ENCODE peak calls at places on chromosomes 7 and 10, in eight cellular contexts. Z is IMR-90, D is uterus, A is stomach, K is body of pancreas, I is aorta, B is PC-3, S is ascending aorta. F is an unnamed sample. For H3K36me3, the result is how much of the 10 kb centered on the place peaks cover.

GRCh38 chr7:17934094-17934493 is 6.2 kb downstream of the SNX13 start:
- DNase-seq in Z (no peak), D (no peak), A (no peak), K (no peak), I (no peak), B (no peak), S (no peak), F (no peak)

GRCh38 chr10:110488124-110488681 is 9.5 kb upstream of the DUSP5 start:
- DNase-seq in Z (peak), D (no peak), A (no peak), K (no peak), I (no peak), B (peak), S (no peak), F (no peak)

GRCh38 chr10:43843331-43844101 is 194.8 kb upstream of the ZNF32 start:
- DNase-seq in Z (peak), D (peak), A (no peak), K (no peak), I (no peak), B (no peak), S (no peak), F (no peak)

GRCh38 chr7:42617071-42617705 is 294.7 kb downstream of the C7orf25 start:
- DNase-seq in Z (no peak), D (no peak), A (no peak), K (no peak), I (no peak), B (no peak), S (no peak), F (no peak)

GRCh38 chr7:96664793-96665192 is 44.9 kb downstream of the SEM1 start:
- DNase-seq in Z (no peak), D (no peak), A (no peak), K (no peak), I (no peak), B (no peak), S (no peak), F (no peak)

GRCh38 chr7:2103071-2103898 is 129.5 kb downstream of the MAD1L1 start:
- DNase-seq in Z (no peak), D (no peak), A (no peak), K (no peak), I (no peak), B (no peak), S (no peak), F (no peak)

GRCh38 chr7:127150543-127150942 is 102.2 kb downstream of the GRM8 start:
- DNase-seq in Z (no peak), D (no peak), A (no peak), K (no peak), I (no peak), B (no peak), S (no peak), F (no peak)

GRCh38 chr10:80454526-80455460 is 683 bp downstream of the TSPAN14 start:
- DNase-seq in Z (no peak), D (peak), A (peak), K (peak), I (peak), B (no peak), S (no peak), F (peak)

GRCh38 chr7:99504281-99504602 is 220 bp upstream of the ZKSCAN5 start:
- DNase-seq in Z (no peak), D (no peak), A (no peak), K (no peak), I (no peak), B (peak), S (no peak), F (no peak)

GRCh38 chr7:90701771-90702170 is 105.7 kb downstream of the CDK14 start:
- DNase-seq in Z (no peak), D (no peak), A (no peak), K (no peak), I (no peak), B (no peak), S (no peak), F (no peak)

GRCh38 chr10:25300073-25300472 is 125.3 kb downstream of the GPR158 start:
- DNase-seq in Z (no peak), D (no peak), A (no peak), K (no peak), I (no peak), B (no peak), S (no peak), F (no peak)

GRCh38 chr7:51263631-51264484 is 52.8 kb downstream of the COBL start:
- DNase-seq in Z (no peak), D (no peak), A (peak), K (peak), I (no peak), B (peak), S (no peak), F (peak)

GRCh38 chr7:20786779-20787651 is at the start of gene SP8:
- DNase-seq in Z (peak), D (no peak), A (no peak), K (no peak), I (peak), B (no peak), S (no peak), F (peak)

GRCh38 chr10:30583778-30584415 is 45.7 kb downstream of the LYZL2 start:
- DNase-seq in Z (peak), D (peak), A (peak), K (peak), I (no peak), B (peak), S (peak), F (peak)

GRCh38 chr10:110366641-110367040 is 61.9 kb upstream of the SMNDC1 start:
- DNase-seq in Z (no peak), D (no peak), A (no peak), K (no peak), I (no peak), B (no peak), S (no peak), F (peak)

GRCh38 chr10:15363031-15363430 is 8.1 kb downstream of the FAM171A1 start:
- DNase-seq in Z (peak), D (no peak), A (no peak), K (no peak), I (no peak), B (no peak), S (no peak), F (no peak)
- H3K36me3 ChIP-seq in Z (under half), D (under half), A (under half), K (under half), I (under half), B (under half), S (under half), F (under half)

GRCh38 chr10:94549221-94549620 is 3.6 kb downstream of the HELLS start:
- DNase-seq in Z (no peak), D (no peak), A (no peak), K (no peak), I (no peak), B (no peak), S (no peak), F (no peak)

GRCh38 chr10:94546058-94546595 is 539 bp downstream of the HELLS start:
- DNase-seq in Z (peak), D (no peak), A (no peak), K (no peak), I (no peak), B (peak), S (no peak), F (peak)

GRCh38 chr10:94545277-94546057 is at the start of gene HELLS:
- DNase-seq in Z (peak), D (peak), A (peak), K (peak), I (peak), B (peak), S (peak), F (peak)

DNA sequence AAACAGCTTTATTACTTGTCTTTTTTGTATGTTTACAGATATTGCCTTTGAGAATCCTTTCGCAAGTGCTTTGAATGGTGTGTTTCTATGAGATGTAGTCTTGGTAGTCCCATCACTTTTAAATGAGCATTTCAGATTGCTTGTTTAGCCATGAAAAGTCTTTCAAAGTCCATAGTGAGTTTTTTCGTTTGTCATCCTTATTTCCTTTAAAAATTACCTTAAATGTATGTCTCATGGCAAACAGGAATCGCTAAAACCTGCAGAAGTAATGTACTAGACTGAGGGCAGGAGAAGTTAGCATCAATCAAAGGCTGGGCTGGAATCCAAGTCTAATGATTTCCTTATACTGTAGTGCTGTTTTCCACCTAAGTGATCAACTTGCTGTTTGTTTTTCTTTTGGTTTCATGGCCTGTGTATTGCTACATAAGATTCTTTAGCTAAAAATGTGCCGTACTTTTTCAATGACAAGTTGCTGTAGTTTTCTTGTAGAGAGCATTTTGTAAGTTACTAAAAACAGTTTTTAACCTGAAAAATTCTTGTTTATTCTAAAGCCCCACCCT is 1.1 kb downstream of the HELLS start:
- DNase-seq in Z (peak), D (no peak), A (no peak), K (no peak), I (no peak), B (no peak), S (no peak), F (peak)
- H3K27ac ChIP-seq in Z (no peak), D (no peak), A (no peak), K (no peak), I (no peak), B (no peak), S (no peak), F (no peak)

GRCh38 chr10:56341612-56342011 is 19.4 kb downstream of the ZWINT start:
- DNase-seq in Z (no peak), D (no peak), A (no peak), K (no peak), I (no peak), B (no peak), S (no peak), F (no peak)

GRCh38 chr10:56349611-56350010 is 11.4 kb downstream of the ZWINT start:
- DNase-seq in Z (no peak), D (no peak), A (no peak), K (no peak), I (no peak), B (peak), S (no peak), F (no peak)

GRCh38 chr10:56351909-56352630 is 9.0 kb downstream of the ZWINT start:
- DNase-seq in Z (no peak), D (no peak), A (no peak), K (no peak), I (no peak), B (no peak), S (no peak), F (no peak)

GRCh38 chr10:56348101-56348500 is 13.0 kb downstream of the ZWINT start:
- DNase-seq in Z (no peak), D (no peak), A (no peak), K (no peak), I (no peak), B (no peak), S (no peak), F (no peak)

GRCh38 chr10:56346845-56347415 is 14.1 kb downstream of the ZWINT start:
- DNase-seq in Z (peak), D (no peak), A (no peak), K (no peak), I (no peak), B (peak), S (no peak), F (no peak)
- H3K36me3 ChIP-seq in Z (under half), D (under half), A (under half), K (under half), I (under half), B (under half), S (under half), F (under half)

GRCh38 chr10:69844698-69845097 is 43.0 kb downstream of the COL13A1 start:
- DNase-seq in Z (no peak), D (no peak), A (no peak), K (no peak), I (no peak), B (no peak), S (no peak), F (no peak)

GRCh38 chr10:69843923-69844322 is 42.2 kb downstream of the COL13A1 start:
- DNase-seq in Z (no peak), D (no peak), A (no peak), K (no peak), I (no peak), B (no peak), S (no peak), F (no peak)

GRCh38 chr10:69847458-69847857 is 45.8 kb downstream of the COL13A1 start:
- DNase-seq in Z (peak), D (no peak), A (no peak), K (no peak), I (no peak), B (no peak), S (no peak), F (no peak)

GRCh38 chr10:69846252-69847000 is 44.7 kb downstream of the COL13A1 start:
- DNase-seq in Z (peak), D (no peak), A (no peak), K (no peak), I (no peak), B (no peak), S (no peak), F (no peak)

DNA sequence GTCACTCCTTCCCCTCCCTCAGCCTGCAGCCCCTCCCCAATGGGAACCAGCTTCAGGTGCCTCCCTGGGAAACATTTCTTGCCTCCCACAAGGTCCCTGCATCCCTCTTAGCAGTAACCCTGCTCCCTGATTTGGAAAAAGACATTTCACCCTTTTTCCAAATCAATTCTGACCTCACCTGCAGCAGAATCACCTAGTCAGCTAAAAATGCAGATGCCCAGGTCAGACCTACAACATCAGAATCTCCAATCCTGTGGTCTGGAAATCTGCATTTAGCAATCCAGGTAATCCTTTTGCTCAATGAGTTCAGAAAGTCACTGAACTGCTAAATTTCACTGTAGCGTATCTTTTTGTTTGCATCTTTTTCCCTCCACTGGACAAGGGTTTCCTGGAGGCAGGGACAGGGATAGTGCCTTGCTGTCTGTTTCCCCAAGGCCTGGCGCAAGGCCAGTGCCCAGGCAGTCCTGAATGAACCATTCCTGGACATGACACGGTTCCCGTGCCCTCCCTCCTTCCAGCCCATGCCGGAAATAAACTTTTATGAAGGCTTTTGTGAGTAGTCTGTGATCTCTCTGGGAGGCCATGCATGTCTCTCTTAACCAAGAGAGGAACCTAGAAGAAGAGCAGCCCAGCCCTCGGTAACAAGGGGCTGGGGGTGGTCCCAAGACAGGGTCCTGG is 44.0 kb downstream of the COL13A1 start:
- DNase-seq in Z (peak), D (no peak), A (no peak), K (peak), I (peak), B (peak), S (peak), F (no peak)
- H3K27ac ChIP-seq in Z (no peak), D (no peak), A (peak), K (peak), I (no peak), B (peak), S (no peak), F (no peak)

DNA sequence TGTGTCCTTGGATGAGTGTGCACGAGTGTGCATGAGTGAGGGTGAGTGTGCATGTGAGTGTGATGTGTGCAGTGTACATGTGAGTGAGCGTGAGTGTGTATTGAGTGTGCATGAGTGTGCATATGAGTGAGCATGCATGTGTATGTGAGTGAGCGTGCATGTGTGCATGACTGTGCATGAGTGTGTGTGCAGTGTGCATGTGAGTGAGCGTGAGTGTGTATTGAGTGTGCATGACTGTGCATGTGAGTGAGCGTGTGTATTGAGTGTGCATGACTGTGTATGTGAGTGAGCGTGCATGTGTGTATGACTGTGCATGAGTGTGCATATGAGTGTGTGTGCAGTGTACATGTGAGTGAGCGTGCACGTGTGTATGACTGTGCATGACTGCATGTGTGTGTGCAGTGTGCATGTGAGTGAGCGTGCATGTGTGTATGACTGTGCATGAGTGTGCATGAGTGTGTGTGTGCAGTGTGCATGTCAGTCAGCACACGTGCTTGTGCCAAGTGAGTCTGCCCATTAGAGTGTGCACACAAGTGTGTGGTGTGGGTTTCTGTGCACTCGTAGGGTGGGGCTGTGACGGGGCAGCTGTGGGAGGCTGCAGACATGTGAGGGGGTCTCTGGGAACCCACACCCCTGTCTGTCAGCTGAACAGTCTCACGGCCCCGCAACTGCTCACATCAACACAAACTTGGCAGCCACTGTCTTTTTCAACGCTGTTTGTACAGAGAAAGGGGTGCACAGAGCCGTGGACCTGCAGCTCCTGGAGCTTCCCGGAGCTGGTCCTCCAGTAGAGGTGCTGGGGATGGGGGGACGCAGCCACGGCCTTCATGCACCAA is 14.8 kb downstream of the FOXL3 start:
- DNase-seq in Z (no peak), D (no peak), A (no peak), K (no peak), I (no peak), B (no peak), S (no peak), F (no peak)
- H3K36me3 ChIP-seq in Z (under half), D (under half), A (under half), K (under half), I (under half), B (under half), S (under half), F (under half)

DNA sequence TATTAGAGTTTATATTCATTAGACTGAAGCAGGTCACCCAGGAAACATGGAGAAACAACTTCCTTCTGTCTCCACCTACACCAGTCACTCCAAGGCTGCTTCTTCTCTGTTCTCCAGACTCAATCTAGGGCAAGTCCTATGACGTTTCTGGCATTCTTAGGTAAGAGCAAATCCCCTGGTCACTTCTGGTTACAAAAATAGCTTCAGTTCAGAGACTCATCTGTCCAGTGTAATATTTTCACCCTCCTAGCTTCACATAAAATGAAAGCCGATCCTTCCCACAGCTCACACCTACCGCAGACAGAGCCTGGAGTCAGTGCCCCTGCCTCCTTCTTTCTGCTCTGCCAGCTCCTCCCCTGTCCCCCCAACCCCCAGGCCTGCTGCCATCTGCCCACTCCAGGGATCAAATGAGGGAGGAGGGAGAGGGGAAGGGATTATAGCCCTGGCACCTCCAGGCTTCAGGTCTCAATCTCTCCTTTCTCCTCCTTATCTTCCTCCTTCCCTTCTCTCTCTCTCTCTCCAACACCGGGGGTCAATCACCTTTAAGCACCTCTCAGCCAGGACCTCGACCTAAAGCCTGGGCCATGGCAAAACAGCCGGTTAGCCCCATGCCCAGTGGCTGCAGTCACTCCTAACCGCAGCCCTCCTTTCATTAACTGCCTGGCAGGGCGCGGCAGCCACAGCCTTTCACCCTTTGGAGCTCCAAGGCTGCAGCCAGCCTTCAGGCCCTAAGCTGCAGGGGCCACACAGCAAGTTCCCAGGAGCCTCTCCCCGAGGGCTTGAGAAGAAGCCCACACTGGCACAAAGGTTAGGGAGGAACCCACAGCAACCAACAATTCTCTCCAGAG is 292.6 kb upstream of the MGMT start:
- DNase-seq in Z (no peak), D (no peak), A (no peak), K (no peak), I (no peak), B (no peak), S (no peak), F (no peak)
- H3K27ac ChIP-seq in Z (no peak), D (no peak), A (no peak), K (no peak), I (no peak), B (no peak), S (no peak), F (no peak)

GRCh38 chr10:11337516-11337915 is 273.9 kb downstream of the USP6NL start:
- DNase-seq in Z (no peak), D (no peak), A (no peak), K (no peak), I (no peak), B (no peak), S (peak), F (no peak)

GRCh38 chr10:11335881-11336430 is 275.5 kb downstream of the USP6NL start:
- DNase-seq in Z (no peak), D (no peak), A (no peak), K (no peak), I (no peak), B (no peak), S (peak), F (no peak)

GRCh38 chr10:11336703-11337102 is 274.7 kb downstream of the USP6NL start:
- DNase-seq in Z (no peak), D (no peak), A (no peak), K (no peak), I (no peak), B (no peak), S (peak), F (no peak)

GRCh38 chr10:11338160-11338844 is 273.1 kb downstream of the USP6NL start:
- DNase-seq in Z (no peak), D (no peak), A (no peak), K (no peak), I (no peak), B (no peak), S (peak), F (no peak)

DNA sequence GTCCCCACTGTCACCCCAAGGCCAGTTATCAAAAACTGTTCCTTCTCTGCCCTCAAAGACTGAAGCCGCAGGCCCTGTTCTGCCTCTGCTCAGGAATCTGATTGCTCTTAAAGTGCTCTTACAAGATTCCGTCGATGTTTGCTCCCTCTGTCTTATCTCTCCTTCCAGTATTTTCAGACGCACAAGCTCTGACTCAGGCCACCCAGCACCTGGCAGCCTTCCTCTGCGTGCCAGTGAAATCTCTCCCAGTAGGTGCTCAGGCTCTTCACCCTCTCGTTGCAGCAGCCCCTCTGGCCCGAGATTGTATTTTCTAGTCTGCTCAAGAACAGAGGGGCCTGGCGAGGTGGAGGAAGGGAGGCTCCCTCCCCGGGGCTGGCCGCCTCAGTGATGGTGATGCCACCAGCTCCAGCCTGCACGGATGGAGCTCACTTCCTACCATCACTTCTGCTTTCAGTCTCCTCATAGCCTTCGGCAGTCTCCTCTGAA is 276.2 kb downstream of the USP6NL start:
- DNase-seq in Z (peak), D (no peak), A (no peak), K (no peak), I (no peak), B (no peak), S (no peak), F (no peak)
- H3K36me3 ChIP-seq in Z (under half), D (under half), A (under half), K (under half), I (under half), B (under half), S (under half), F (under half)

F was measured in small intestine.